ENCODE peak calls at places on chromosomes 5 and 9, in ten cellular contexts. D is WERI-Rb-1, S is GM12865, R is fibroblast of lung, M is spleen, C is fibroblast of the aortic adventitia, U is adrenal gland, V is endothelial cell of umbilical vein, O is brain microvascular endothelial cell, K is pancreas. T is an unnamed sample.

GRCh38 chr9:19085295-19085694 is 17.4 kb downstream of the HAUS6 start:
- DNase-seq in D (no peak), S (peak; percentile 36), R (no peak), M (no peak), C (peak; percentile 23), U (no peak), V (peak; percentile 19), O (no peak), K (no peak), T (no peak)

GRCh38 chr5:113147088-113147487 is 170.5 kb downstream of the DCP2 start:
- DNase-seq in D (peak; percentile 88), S (no peak), R (peak; percentile 82), M (no peak), C (peak; percentile 88), U (peak; percentile 13), V (no peak), O (peak; percentile 79), K (no peak), T (peak; percentile 85)

GRCh38 chr9:676780-677458 is 164.6 kb upstream of the DMRT1 start:
- DNase-seq in D (no peak), S (no peak), R (peak; percentile 45), M (no peak), C (no peak), U (no peak), V (no peak), O (no peak), K (no peak), T (no peak)

GRCh38 chr9:131289301-131290038 is at the start of gene PLPP7:
- DNase-seq in D (peak; percentile 84), S (peak; percentile 29), R (peak; percentile 73), M (no peak), C (peak; percentile 76), U (peak; percentile 87), V (peak; percentile 15), O (peak; percentile 43), K (no peak), T (peak; percentile 86)

GRCh38 chr9:115531410-115532130 is 413.6 kb upstream of the TNC start:
- DNase-seq in D (no peak), S (no peak), R (peak; percentile 94), M (no peak), C (peak; percentile 78), U (no peak), V (no peak), O (peak; percentile 69), K (no peak), T (peak; percentile 58)

GRCh38 chr5:945691-946541 is 53.2 kb downstream of the TRIP13 start:
- DNase-seq in D (no peak), S (no peak), R (no peak), M (peak; percentile 62), C (no peak), U (no peak), V (no peak), O (no peak), K (no peak), T (no peak)

GRCh38 chr5:93794954-93795353 is 53.6 kb upstream of the POU5F2 start:
- DNase-seq in D (peak; percentile 38), S (peak; percentile 3), R (no peak), M (no peak), C (no peak), U (no peak), V (no peak), O (no peak), K (peak; percentile 12), T (peak; percentile 3)

GRCh38 chr5:149766460-149767277 is 36.6 kb downstream of the PPARGC1B start:
- DNase-seq in D (no peak), S (no peak), R (no peak), M (peak; percentile 18), C (no peak), U (no peak), V (no peak), O (no peak), K (no peak), T (no peak)

GRCh38 chr5:64818245-64818644 is 49.5 kb downstream of the CWC27 start:
- DNase-seq in D (no peak), S (no peak), R (no peak), M (no peak), C (no peak), U (no peak), V (peak; percentile 66), O (no peak), K (no peak), T (no peak)

GRCh38 chr9:17462869-17463464 is 115.9 kb upstream of the SH3GL2 start:
- DNase-seq in D (peak; percentile 17), S (peak; percentile 52), R (peak; percentile 48), M (no peak), C (peak; percentile 80), U (peak; percentile 58), V (peak; percentile 68), O (peak; percentile 45), K (no peak), T (peak; percentile 80)

GRCh38 chr5:153998010-153998409 is 40.7 kb downstream of the FAM114A2 start:
- DNase-seq in D (no peak), S (no peak), R (peak; percentile 7), M (no peak), C (peak; percentile 22), U (no peak), V (no peak), O (no peak), K (no peak), T (peak; percentile 26)

GRCh38 chr5:65696892-65697291 is 25.0 kb downstream of the SGTB start:
- DNase-seq in D (no peak), S (no peak), R (peak; percentile 12), M (no peak), C (peak; percentile 51), U (no peak), V (no peak), O (no peak), K (no peak), T (peak; percentile 14)

GRCh38 chr5:88938488-88938887 is 55.5 kb upstream of the MEF2C start:
- DNase-seq in D (no peak), S (no peak), R (no peak), M (no peak), C (no peak), U (no peak), V (no peak), O (no peak), K (no peak), T (no peak)

GRCh38 chr5:80474929-80475328 is 13.0 kb upstream of the FAM151B start:
- DNase-seq in D (no peak), S (no peak), R (no peak), M (no peak), C (no peak), U (no peak), V (no peak), O (no peak), K (no peak), T (no peak)

GRCh38 chr9:97413462-97413861 is 1.6 kb downstream of the TDRD7 start:
- DNase-seq in D (no peak), S (no peak), R (no peak), M (no peak), C (no peak), U (no peak), V (no peak), O (no peak), K (no peak), T (no peak)
- H3K4me3 ChIP-seq in D (no peak overlapping the region), S (peak overlapping the region; percentile 67), R (no peak overlapping the region), M (no peak overlapping the region), C (no peak overlapping the region), U (no peak overlapping the region), V (no peak overlapping the region), O (no peak overlapping the region), K (no peak overlapping the region), T (no peak overlapping the region)

GRCh38 chr9:126376903-126377342 is 50.3 kb downstream of the MVB12B start:
- DNase-seq in D (no peak), S (no peak), R (no peak), M (no peak), C (no peak), U (no peak), V (no peak), O (no peak), K (no peak), T (no peak)
- TF ChIP-seq CTCF in D (no peak), S (no peak), R (no peak), M (no peak), C (no peak), U (no peak), V (no peak), O (no peak), K (no peak), T (no peak)

GRCh38 chr9:107489687-107490605 is at the start of gene KLF4:
- DNase-seq in D (peak; percentile 94), S (peak; percentile 93), R (peak; percentile 88), M (peak; percentile 93), C (peak; percentile 96), U (peak; percentile 93), V (peak; percentile 94), O (peak; percentile 88), K (peak; percentile 93), T (peak; percentile 98)
- H3K4me3 ChIP-seq in D (peak within 1 kb of the TSS; percentile 61), S (peak within 1 kb of the TSS; percentile 59), R (peak within 1 kb of the TSS; percentile 85), M (peak within 1 kb of the TSS; percentile 51), C (peak within 1 kb of the TSS; percentile 92), U (peak within 1 kb of the TSS; percentile 46), V (peak within 1 kb of the TSS; percentile 63), O (peak within 1 kb of the TSS; percentile 74), K (peak within 1 kb of the TSS; percentile 57), T (peak within 1 kb of the TSS; percentile 88)

DNA sequence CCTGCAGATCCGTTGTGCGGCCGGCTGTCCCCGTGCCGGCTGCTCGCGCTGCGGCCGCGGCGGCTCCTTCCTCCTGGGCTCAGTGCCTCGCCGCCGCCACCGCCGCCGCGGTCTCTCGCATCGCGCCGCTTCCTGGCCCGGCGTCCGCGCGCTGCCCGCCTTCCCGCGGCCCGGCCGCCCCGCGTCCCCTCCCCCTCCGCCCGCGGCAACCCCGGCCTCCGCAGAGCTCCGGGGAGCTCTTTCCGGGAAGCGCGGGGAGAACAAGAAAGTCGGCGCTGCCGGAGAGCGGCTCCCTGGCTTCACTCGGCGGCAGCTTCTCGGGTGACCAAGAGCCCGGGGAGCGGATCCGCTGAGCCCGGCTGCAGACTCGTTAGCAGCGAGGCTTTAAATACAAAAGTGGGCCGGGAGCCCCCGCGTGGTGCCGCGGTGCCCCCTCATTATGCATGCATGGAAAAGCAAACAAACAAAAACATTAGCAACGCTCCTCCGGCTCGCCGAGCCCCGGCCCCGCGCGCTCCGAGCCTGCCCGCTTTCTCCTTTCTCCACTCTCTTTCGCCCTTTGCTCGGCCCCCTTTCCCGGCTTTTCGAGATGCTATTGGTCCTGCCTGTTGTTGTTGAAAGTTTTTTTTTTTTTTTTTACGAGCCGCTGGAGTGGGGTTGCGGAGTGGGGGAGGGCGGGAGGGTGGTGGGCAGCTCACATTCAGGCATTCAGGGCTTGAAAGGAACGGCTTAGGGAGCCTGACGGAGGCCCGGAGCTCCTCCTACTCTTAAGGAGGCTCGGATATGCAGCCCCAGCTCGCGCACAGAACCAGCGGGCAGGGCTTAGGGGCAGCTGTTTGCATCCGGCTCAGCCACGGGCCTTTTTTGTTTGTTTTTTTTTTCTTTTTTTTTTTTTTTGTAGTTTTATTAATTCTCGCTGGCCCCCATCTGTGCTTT is at the start of gene GAS1:
- DNase-seq in D (peak; percentile 55), S (peak; percentile 76), R (peak; percentile 93), M (peak; percentile 92), C (peak; percentile 98), U (peak; percentile 87), V (peak; percentile 84), O (peak; percentile 88), K (peak; percentile 94), T (peak; percentile 99)
- TF ChIP-seq CTCF in D (no peak), S (no peak), R (no peak), M (no peak), C (no peak), U (no peak), V (no peak), O (no peak), K (no peak), T (no peak)

T was measured in cardiac fibroblast.